ENCODE peak calls at places on chromosome 1, in four cellular contexts. G, L, U and P are unnamed samples.

GRCh38 chr1:43835141-43836021 is 98.2 kb upstream of the ARTN start:
- DNase-seq in G (no peak), L (peak), U (peak), P (no peak)

GRCh38 chr1:14778882-14779594 is 180.6 kb downstream of the KAZN start:
- DNase-seq in G (peak), L (peak), U (peak), P (no peak)

GRCh38 chr1:71986181-71986580 is 296.2 kb downstream of the NEGR1 start:
- DNase-seq in U (no peak), L (no peak), G (no peak), P (no peak)

GRCh38 chr1:1037366-1038327 is 17.7 kb downstream of the AGRN start:
- DNase-seq in L (no peak), U (no peak), G (no peak), P (no peak)

GRCh38 chr1:6485140-6485936 is 6.1 kb downstream of the PLEKHG5 start:
- DNase-seq in U (no peak), L (no peak), G (no peak), P (no peak)

GRCh38 chr1:1797731-1798341 is 19.6 kb upstream of the NADK start:
- DNase-seq in G (peak), L (no peak), U (peak), P (no peak)

GRCh38 chr1:115953180-115953579 is 23.1 kb upstream of the SLC22A15 start:
- DNase-seq in L (no peak), U (no peak), G (no peak), P (no peak)

GRCh38 chr1:117077267-117077666 is 17.1 kb downstream of the TTF2 start:
- DNase-seq in L (peak), U (no peak), G (no peak), P (no peak)

GRCh38 chr1:115714572-115715141 is 53.9 kb downstream of the CASQ2 start:
- DNase-seq in G (no peak), U (no peak), L (no peak), P (no peak)

GRCh38 chr1:36217667-36218066 is 6.6 kb upstream of the THRAP3 start:
- DNase-seq in G (no peak), U (no peak), L (peak), P (no peak)
- TF ChIP-seq CTCF in G (no peak), U (peak), L (peak), P (no peak)

GRCh38 chr1:52054496-52055065 is 410 bp downstream of the TXNDC12 start:
- DNase-seq in G (peak), L (no peak), U (peak), P (no peak)
- H3K4me3 ChIP-seq in G (peak), L (peak), U (peak), P (peak)

GRCh38 chr1:27940297-27940696 is 5.5 kb downstream of the SMPDL3B start:
- DNase-seq in L (peak), U (peak), G (peak), P (no peak)
- TF ChIP-seq CTCF in L (peak), U (peak), G (peak), P (peak)

DNA sequence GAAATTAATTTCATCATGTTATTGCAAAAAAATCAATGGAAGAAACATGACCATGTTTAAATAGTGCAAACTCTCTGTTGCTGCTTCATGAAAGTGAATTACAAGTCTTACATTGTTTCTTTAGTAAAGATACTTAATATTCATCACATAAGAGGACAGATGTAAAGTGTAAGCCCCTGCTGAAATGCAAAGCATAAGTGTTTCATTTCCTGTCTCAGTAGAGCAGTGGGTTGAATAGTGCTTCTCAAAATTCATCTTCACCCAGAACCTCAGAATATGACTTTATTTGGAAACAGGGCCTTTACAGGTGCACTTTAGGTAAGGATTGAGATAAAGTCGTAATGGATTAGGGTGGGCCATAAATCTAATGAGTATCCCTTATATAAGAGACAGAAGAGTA is 738.4 kb upstream of the RGS18 start:
- DNase-seq in G (no peak), L (no peak), U (no peak), P (no peak)
- H3K4me3 ChIP-seq in G (no peak), L (no peak), U (no peak), P (no peak)